ENCODE peak calls at places on chromosomes 3 and 15, in six cellular contexts. Q is mucosa of gallbladder, K is NCI-H526 treated with DMSO at 0.1 percent for 48 hours, F is 8988T, U is amygdala, X is psoas muscle. G is an unnamed sample.

GRCh38 chr3:156449712-156450574 is 105.0 kb downstream of the SSR3 start:
- DNase-seq in Q (no peak), K (peak), F (no peak), U (no peak), X (no peak), G (no peak)

GRCh38 chr3:85162905-85163304 is 204.1 kb downstream of the CADM2 start:
- DNase-seq in Q (no peak), K (no peak), F (no peak), U (no peak), X (no peak), G (no peak)

GRCh38 chr3:133595341-133595740 is 21.9 kb downstream of the CDV3 start:
- DNase-seq in Q (no peak), K (no peak), F (no peak), U (no peak), X (no peak), G (no peak)

GRCh38 chr3:156360992-156361391 is 193.9 kb downstream of the SSR3 start:
- DNase-seq in Q (no peak), K (no peak), F (no peak), U (no peak), X (no peak), G (no peak)

GRCh38 chr3:66450389-66451022 is 50.3 kb downstream of the LRIG1 start:
- DNase-seq in Q (peak), K (no peak), F (no peak), U (no peak), X (peak), G (peak)

GRCh38 chr15:77016321-77016695 is 21.4 kb downstream of the PSTPIP1 start:
- DNase-seq in Q (no peak), K (no peak), F (no peak), U (no peak), X (peak), G (no peak)

GRCh38 chr3:107512108-107512507 is 10.7 kb upstream of the BBX start:
- DNase-seq in Q (no peak), K (no peak), F (no peak), U (no peak), X (no peak), G (no peak)

GRCh38 chr3:88137836-88138235 is 11.9 kb upstream of the C3orf38 start:
- DNase-seq in Q (no peak), K (no peak), F (no peak), U (no peak), X (no peak), G (no peak)

GRCh38 chr15:54564142-54564541 is 585.9 kb downstream of the UNC13C start:
- DNase-seq in Q (no peak), K (no peak), F (no peak), U (no peak), X (no peak), G (no peak)